ENCODE peak calls at places on chromosomes 7 and 10, in nine cellular contexts. R is HAP-1; D is aorta; O is SJSA1; F is AG04450; A is CD4-positive, alpha-beta memory T cell; V is fibroblast of lung; E is adrenal gland; K is right lobe of liver. Y is an unnamed sample. For H3K27me3, the result is how much of the 10 kb centered on the place peaks cover.

GRCh38 chr10:35641430-35642015 is 573 bp downstream of the FZD8 start:
- DNase-seq in R (no peak), D (no peak), O (no peak), F (no peak), A (no peak), V (peak), E (no peak), K (peak), Y (no peak)

GRCh38 chr7:92609921-92610518 is 19.8 kb upstream of the FAM133B start:
- DNase-seq in R (no peak), D (no peak), O (peak), F (no peak), A (no peak), V (no peak), E (no peak), K (no peak), Y (no peak)

GRCh38 chr10:5623081-5623748 is 43.2 kb downstream of the ASB13 start:
- DNase-seq in R (peak), D (peak), O (peak), F (peak), A (peak), V (peak), E (peak), K (peak), Y (peak)

GRCh38 chr10:53441804-53442203 is 669.2 kb upstream of the MBL2 start:
- DNase-seq in R (no peak), D (no peak), O (no peak), F (no peak), A (no peak), V (no peak), E (no peak), K (no peak), Y (no peak)

GRCh38 chr7:74043523-74043951 is 15.6 kb downstream of the ELN start:
- DNase-seq in R (no peak), D (no peak), O (peak), F (peak), A (no peak), V (peak), E (no peak), K (no peak), Y (no peak)

GRCh38 chr7:50466815-50467569 is 16.8 kb upstream of the FIGNL1 start:
- DNase-seq in R (no peak), D (no peak), O (no peak), F (no peak), A (no peak), V (no peak), E (no peak), K (no peak), Y (no peak)

GRCh38 chr10:72847681-72848080 is 45.9 kb upstream of the OIT3 start:
- DNase-seq in R (no peak), D (no peak), O (no peak), F (no peak), A (no peak), V (peak), E (no peak), K (no peak), Y (no peak)

GRCh38 chr7:22663319-22663718 is 63.7 kb upstream of the IL6 start:
- DNase-seq in R (no peak), D (no peak), O (peak), F (no peak), A (no peak), V (peak), E (no peak), K (no peak), Y (no peak)

GRCh38 chr10:7833210-7833609 is 14.9 kb downstream of the TAF3 start:
- DNase-seq in R (no peak), D (no peak), O (no peak), F (no peak), A (no peak), V (no peak), E (no peak), K (no peak), Y (no peak)

GRCh38 chr7:148963583-148964509 is 64.5 kb downstream of the PDIA4 start:
- DNase-seq in R (no peak), D (no peak), O (no peak), F (no peak), A (no peak), V (peak), E (no peak), K (no peak), Y (no peak)

GRCh38 chr10:44376504-44377099 is 8.3 kb downstream of the CXCL12 start:
- DNase-seq in R (no peak), D (peak), O (no peak), F (no peak), A (no peak), V (no peak), E (no peak), K (no peak), Y (no peak)

GRCh38 chr10:121886997-121887622 is 40.7 kb downstream of the ATE1 start:
- DNase-seq in R (peak), D (no peak), O (peak), F (peak), A (no peak), V (peak), E (peak), K (peak), Y (no peak)

GRCh38 chr10:104057717-104058116 is 28.0 kb downstream of the COL17A1 start:
- DNase-seq in R (no peak), D (no peak), O (no peak), F (no peak), A (no peak), V (no peak), E (no peak), K (no peak), Y (no peak)

GRCh38 chr10:75398630-75399460 is 2.7 kb downstream of the ZNF503 start:
- DNase-seq in R (no peak), D (peak), O (no peak), F (no peak), A (no peak), V (peak), E (peak), K (no peak), Y (peak)

GRCh38 chr7:47688311-47689100 is 106.6 kb upstream of the TNS3 start:
- DNase-seq in R (no peak), D (no peak), O (no peak), F (no peak), A (no peak), V (no peak), E (no peak), K (no peak), Y (no peak)

GRCh38 chr7:2181077-2181854 is 51.5 kb downstream of the MAD1L1 start:
- DNase-seq in R (no peak), D (no peak), O (no peak), F (no peak), A (no peak), V (no peak), E (no peak), K (no peak), Y (no peak)

GRCh38 chr10:58582045-58582444 is 69.4 kb downstream of the BICC1 start:
- DNase-seq in R (no peak), D (no peak), O (no peak), F (no peak), A (no peak), V (no peak), E (no peak), K (no peak), Y (no peak)

GRCh38 chr7:51265066-51265907 is 51.3 kb downstream of the COBL start:
- DNase-seq in R (no peak), D (no peak), O (no peak), F (no peak), A (no peak), V (no peak), E (no peak), K (peak), Y (peak)

GRCh38 chr10:16652154-16652553 is 130.5 kb upstream of the C1QL3 start:
- DNase-seq in R (no peak), D (no peak), O (no peak), F (no peak), A (no peak), V (peak), E (peak), K (no peak), Y (no peak)

GRCh38 chr10:35890970-35891330 is 248.9 kb upstream of the FZD8 start:
- DNase-seq in R (no peak), D (no peak), O (peak), F (no peak), A (no peak), V (no peak), E (no peak), K (no peak), Y (no peak)

GRCh38 chr10:23081156-23081833 is 14.1 kb upstream of the MSRB2 start:
- DNase-seq in R (no peak), D (no peak), O (no peak), F (no peak), A (no peak), V (peak), E (peak), K (no peak), Y (no peak)

GRCh38 chr7:66776800-66777468 is 36.4 kb downstream of the RABGEF1 start:
- DNase-seq in R (no peak), D (no peak), O (no peak), F (no peak), A (no peak), V (no peak), E (no peak), K (no peak), Y (no peak)

GRCh38 chr10:72466018-72466417 is 111.3 kb upstream of the DNAJB12 start:
- DNase-seq in R (no peak), D (no peak), O (no peak), F (no peak), A (no peak), V (peak), E (no peak), K (no peak), Y (no peak)

GRCh38 chr7:117281562-117281961 is 41.3 kb downstream of the WNT2 start:
- DNase-seq in R (no peak), D (no peak), O (no peak), F (no peak), A (no peak), V (peak), E (no peak), K (no peak), Y (no peak)

GRCh38 chr10:48789861-48790739 is 105.4 kb downstream of the WDFY4 start:
- DNase-seq in R (no peak), D (no peak), O (no peak), F (no peak), A (no peak), V (no peak), E (no peak), K (no peak), Y (no peak)

GRCh38 chr10:48788551-48788950 is 103.9 kb downstream of the WDFY4 start:
- DNase-seq in R (no peak), D (no peak), O (no peak), F (no peak), A (no peak), V (no peak), E (no peak), K (no peak), Y (no peak)

GRCh38 chr10:48782321-48782720 is 97.6 kb downstream of the WDFY4 start:
- DNase-seq in R (no peak), D (no peak), O (no peak), F (no peak), A (no peak), V (no peak), E (no peak), K (peak), Y (no peak)

GRCh38 chr10:48790740-48791044 is 106.0 kb downstream of the WDFY4 start:
- DNase-seq in R (no peak), D (no peak), O (no peak), F (no peak), A (no peak), V (no peak), E (no peak), K (no peak), Y (no peak)

GRCh38 chr10:48785796-48786195 is 101.1 kb downstream of the WDFY4 start:
- DNase-seq in R (no peak), D (no peak), O (no peak), F (no peak), A (no peak), V (no peak), E (no peak), K (no peak), Y (no peak)
- H3K27me3 ChIP-seq in R (under half), D (under half), O (under half), F (under half), A (under half), V (under half), E (under half), K (under half), Y (under half)

GRCh38 chr10:70603439-70603778 is 868 bp upstream of the PRF1 start:
- DNase-seq in R (no peak), D (no peak), O (no peak), F (no peak), A (peak), V (no peak), E (no peak), K (no peak), Y (no peak)

GRCh38 chr10:70604106-70604505 is 1.6 kb upstream of the PRF1 start:
- DNase-seq in R (no peak), D (no peak), O (no peak), F (no peak), A (no peak), V (no peak), E (no peak), K (no peak), Y (no peak)

GRCh38 chr10:70602665-70603438 is at the start of gene PRF1:
- DNase-seq in R (no peak), D (no peak), O (no peak), F (no peak), A (peak), V (no peak), E (no peak), K (no peak), Y (peak)

GRCh38 chr10:70607936-70608335 is 5.4 kb upstream of the PRF1 start:
- DNase-seq in R (no peak), D (no peak), O (no peak), F (no peak), A (no peak), V (no peak), E (no peak), K (no peak), Y (no peak)

DNA sequence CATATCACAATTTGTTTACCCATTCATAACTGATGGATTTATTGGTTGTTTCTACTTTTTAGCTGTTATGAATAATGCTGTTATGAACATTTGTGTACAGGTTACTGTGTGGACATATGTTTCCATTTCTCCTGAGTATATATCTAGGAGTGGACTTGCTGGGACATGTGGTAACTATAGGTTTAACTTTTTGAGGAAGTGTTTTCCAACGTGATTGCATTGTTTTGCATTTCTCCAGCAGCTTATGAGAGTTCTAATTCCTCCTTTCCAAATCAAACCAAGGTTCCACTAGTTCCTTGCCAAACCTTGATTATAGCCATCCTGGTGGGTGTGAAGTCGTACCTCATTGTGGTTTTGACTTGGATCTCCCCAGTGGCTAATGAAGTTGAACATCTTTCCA is 2.6 kb upstream of the PRF1 start:
- DNase-seq in R (no peak), D (no peak), O (no peak), F (no peak), A (no peak), V (no peak), E (no peak), K (no peak), Y (no peak)
- H3K27me3 ChIP-seq in R (under half), D (under half), O (under half), F (under half), A (under half), V (under half), E (under half), K (under half), Y (under half)

DNA sequence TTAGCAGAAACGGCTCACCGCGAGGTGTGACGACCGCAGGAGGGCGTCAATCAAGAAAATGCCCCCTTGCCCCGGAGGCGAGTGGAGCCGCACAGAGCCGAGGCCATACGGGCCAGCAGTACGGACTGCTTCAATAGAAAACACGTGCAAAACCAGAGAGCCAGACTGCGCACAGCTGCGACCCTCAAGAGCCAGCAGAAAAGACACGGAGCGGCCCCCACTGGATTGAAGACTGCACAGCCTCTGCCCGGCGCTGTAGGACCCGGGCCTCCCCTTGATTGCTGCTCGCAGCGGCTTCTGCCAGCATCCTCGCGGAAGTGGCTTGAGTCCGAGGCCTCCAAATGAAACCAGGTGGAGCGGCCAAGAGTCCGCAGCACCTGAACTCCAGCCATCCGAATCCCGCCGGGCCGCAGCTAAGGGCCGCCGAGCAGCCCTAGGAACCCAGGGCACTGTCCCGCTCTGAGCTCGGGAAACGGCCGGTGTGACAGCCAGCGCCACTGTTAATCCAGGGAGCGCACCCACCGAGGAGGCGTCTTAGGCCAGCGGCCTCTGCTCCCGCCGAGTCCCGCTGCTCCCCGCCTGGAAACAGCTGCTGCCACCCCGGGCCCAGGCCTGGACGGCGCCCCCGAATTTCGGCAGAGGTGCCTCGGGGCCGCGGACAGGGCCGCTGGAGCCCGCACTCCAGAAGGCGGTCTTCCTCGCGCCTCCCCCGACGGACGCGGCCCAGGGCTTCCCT is 660 bp upstream of the HHEX start:
- DNase-seq in R (no peak), D (peak), O (peak), F (no peak), A (no peak), V (peak), E (peak), K (peak), Y (peak)
- H3K27me3 ChIP-seq in R (under half), D (under half), O (under half), F (under half), A (under half), V (under half), E (under half), K (under half), Y (under half)

DNA sequence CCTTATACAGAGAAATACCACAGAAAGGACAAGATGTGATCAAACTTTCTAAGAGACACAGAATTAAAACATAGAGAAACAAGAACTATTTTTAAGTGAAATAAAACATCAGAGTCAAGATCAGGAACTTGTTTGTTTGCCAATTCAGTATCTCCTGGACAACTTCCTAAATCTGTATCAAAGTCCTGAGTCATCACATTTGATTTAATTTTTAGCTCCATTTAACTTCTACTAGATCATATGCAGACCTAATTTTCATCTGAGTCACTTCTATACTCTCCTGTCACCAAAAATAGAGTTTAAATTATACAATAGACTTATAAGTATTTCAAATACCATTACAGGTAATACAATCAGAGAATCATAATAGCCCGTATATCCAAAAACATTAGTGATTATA is 268.1 kb downstream of the PRKG1 start:
- DNase-seq in R (no peak), D (no peak), O (no peak), F (no peak), A (no peak), V (peak), E (no peak), K (no peak), Y (no peak)
- H3K27me3 ChIP-seq in R (under half), D (under half), O (under half), F (under half), A (under half), V (under half), E (under half), K (under half), Y (under half)

GRCh38 chr7:128168667-128169210 is 72.3 kb upstream of the LEP start:
- DNase-seq in R (no peak), D (no peak), O (no peak), F (no peak), A (no peak), V (peak), E (peak), K (no peak), Y (peak)

GRCh38 chr7:128167791-128168666 is 73.0 kb upstream of the LEP start:
- DNase-seq in R (no peak), D (no peak), O (no peak), F (no peak), A (no peak), V (no peak), E (no peak), K (no peak), Y (peak)

GRCh38 chr7:128172151-128172550 is 68.9 kb upstream of the LEP start:
- DNase-seq in R (no peak), D (no peak), O (no peak), F (no peak), A (no peak), V (no peak), E (no peak), K (no peak), Y (peak)

GRCh38 chr7:128171342-128171918 is 69.6 kb upstream of the LEP start:
- DNase-seq in R (no peak), D (no peak), O (no peak), F (no peak), A (no peak), V (no peak), E (no peak), K (no peak), Y (no peak)

DNA sequence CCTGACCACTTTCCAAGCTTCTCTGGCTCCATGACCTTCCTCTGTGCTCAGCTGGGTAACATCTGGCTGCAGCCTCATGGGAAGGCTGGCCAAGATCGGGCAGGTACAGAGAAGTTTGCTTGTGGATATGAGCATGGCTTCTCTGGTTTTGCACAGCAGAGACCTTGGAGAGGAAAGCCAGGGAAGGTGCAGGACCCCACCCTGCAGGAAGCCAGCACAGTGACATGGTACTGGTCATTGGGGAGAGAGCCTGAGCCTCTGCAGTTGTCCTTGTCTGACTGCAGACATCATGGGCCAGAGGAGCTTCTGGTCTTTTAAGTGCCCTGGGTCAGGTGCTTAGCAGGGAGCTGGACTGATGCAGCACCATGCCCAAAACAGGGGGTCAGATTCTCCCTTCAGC is 70.6 kb upstream of the LEP start:
- DNase-seq in R (no peak), D (no peak), O (no peak), F (no peak), A (no peak), V (no peak), E (no peak), K (no peak), Y (no peak)
- H3K27me3 ChIP-seq in R (half or more), D (under half), O (half or more), F (half or more), A (under half), V (half or more), E (under half), K (under half), Y (under half)

DNA sequence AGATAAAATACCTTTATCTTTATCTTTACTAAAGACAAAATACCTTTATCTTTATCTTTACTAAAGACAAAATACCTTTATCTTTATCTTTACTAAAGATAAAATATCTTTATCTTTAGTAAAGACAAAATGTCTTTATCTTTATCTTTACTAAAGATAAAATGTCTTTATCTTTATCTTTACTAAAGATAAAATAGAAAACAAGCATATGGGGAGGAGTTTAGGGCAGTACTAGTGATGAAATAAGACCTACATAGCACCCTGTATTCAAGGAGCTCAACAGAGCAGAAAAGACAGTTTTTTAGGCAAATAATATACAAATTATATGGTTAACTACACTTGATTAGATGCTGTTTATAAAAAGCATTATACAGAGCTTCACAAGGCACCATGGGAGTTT is 19.3 kb downstream of the ANKRD22 start:
- DNase-seq in R (no peak), D (no peak), O (no peak), F (no peak), A (no peak), V (no peak), E (no peak), K (no peak), Y (no peak)
- H3K27me3 ChIP-seq in R (under half), D (under half), O (under half), F (under half), A (under half), V (under half), E (under half), K (under half), Y (under half)

Y was measured in Peyer's patch.